ENCODE peak calls at places on chromosomes 16 and 17, in seven cellular contexts. M, C, K, D, I, G and B are unnamed samples.

GRCh38 chr16:52440248-52440647 is 106.7 kb downstream of the TOX3 start:
- DNase-seq in M (no peak), C (no peak), K (no peak), D (no peak), I (no peak), G (no peak), B (no peak)

GRCh38 chr17:2929881-2930533 is 133.4 kb downstream of the OR1D5 start:
- DNase-seq in M (peak), C (peak), K (peak), D (peak), I (peak), G (no peak), B (peak)

GRCh38 chr17:57672205-57672632 is 72.9 kb downstream of the CCDC182 start:
- DNase-seq in M (no peak), C (no peak), K (peak), D (no peak), I (no peak), G (no peak), B (no peak)

GRCh38 chr17:42407289-42407836 is 15.7 kb downstream of the CAVIN1 start:
- DNase-seq in M (peak), C (peak), K (peak), D (no peak), I (peak), G (no peak), B (peak)

GRCh38 chr17:74361613-74362391 is at the start of gene BTBD17:
- DNase-seq in M (no peak), C (peak), K (peak), D (no peak), I (peak), G (no peak), B (no peak)

GRCh38 chr17:82091264-82092066 is 6.6 kb downstream of the FASN start:
- DNase-seq in M (no peak), C (no peak), K (no peak), D (no peak), I (no peak), G (no peak), B (no peak)

GRCh38 chr16:49465661-49466528 is 92.3 kb downstream of the C16orf78 start:
- DNase-seq in M (no peak), C (no peak), K (no peak), D (no peak), I (no peak), G (no peak), B (no peak)

GRCh38 chr16:82651921-82652601 is 25.3 kb downstream of the CDH13 start:
- DNase-seq in M (no peak), C (no peak), K (no peak), D (no peak), I (no peak), G (peak), B (no peak)

GRCh38 chr16:12679660-12680272 is 123.9 kb downstream of the CPPED1 start:
- DNase-seq in M (no peak), C (no peak), K (no peak), D (no peak), I (no peak), G (no peak), B (no peak)

GRCh38 chr17:29165800-29166506 is 14.2 kb downstream of the MYO18A start:
- DNase-seq in M (no peak), C (no peak), K (no peak), D (no peak), I (no peak), G (no peak), B (no peak)

GRCh38 chr16:64910351-64910750 is 211.5 kb downstream of the CDH11 start:
- DNase-seq in M (no peak), C (no peak), K (no peak), D (peak), I (no peak), G (no peak), B (no peak)

GRCh38 chr16:82260212-82260795 is 90.3 kb upstream of the MPHOSPH6 start:
- DNase-seq in M (no peak), C (no peak), K (no peak), D (no peak), I (no peak), G (no peak), B (no peak)

GRCh38 chr17:72539981-72540897 is 419.4 kb downstream of the SOX9 start:
- DNase-seq in M (peak), C (peak), K (peak), D (no peak), I (peak), G (no peak), B (peak)

GRCh38 chr17:13415877-13416416 is 185.8 kb downstream of the HS3ST3A1 start:
- DNase-seq in M (no peak), C (peak), K (peak), D (no peak), I (peak), G (no peak), B (no peak)
- TF ChIP-seq TAF1 in M (no peak), C (peak), K (no peak), D (no peak), I (no peak), G (no peak), B (no peak)

DNA sequence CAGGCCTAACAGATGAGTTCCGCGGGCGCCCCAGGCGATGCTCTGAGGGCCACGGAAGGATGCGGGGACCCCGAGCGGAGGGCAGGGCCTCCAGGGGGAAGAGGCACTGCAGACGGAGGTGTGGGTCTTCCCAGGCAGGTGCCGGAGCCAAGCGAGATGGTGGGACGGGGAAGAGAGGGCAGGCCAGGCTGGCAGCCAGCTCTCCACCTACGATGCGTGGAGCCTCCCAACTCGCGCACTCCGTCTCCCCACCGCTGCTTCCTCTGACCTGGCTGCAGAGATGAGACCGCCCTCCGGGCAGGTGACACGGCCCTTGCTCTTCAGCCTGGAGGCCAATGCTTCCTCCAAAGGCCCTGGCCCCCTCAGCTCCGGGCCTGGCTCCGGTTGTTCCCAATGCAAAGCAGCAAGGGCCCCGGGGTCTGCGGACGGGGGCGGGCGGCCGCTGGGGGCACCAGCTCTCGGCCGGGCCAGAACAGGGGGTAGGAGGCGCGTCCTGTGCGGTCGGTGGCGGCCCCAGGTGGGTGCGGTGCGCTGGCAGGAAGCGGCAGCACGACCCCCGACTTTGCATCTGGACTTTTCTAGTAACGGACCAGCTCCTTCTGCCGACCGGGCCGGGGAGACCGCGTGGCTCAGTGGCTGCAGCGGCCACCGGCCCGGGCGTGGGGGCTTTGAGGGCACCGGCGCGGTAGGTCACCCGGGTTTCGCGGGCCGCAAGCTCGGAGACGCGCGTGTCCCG is 1.5 kb upstream of the SOX8 start:
- DNase-seq in M (no peak), C (no peak), K (peak), D (no peak), I (no peak), G (no peak), B (no peak)
- TF ChIP-seq TAF1 in M (no peak), C (no peak), K (no peak), D (no peak), I (no peak), G (no peak), B (no peak)

GRCh38 chr17:77142689-77143088 is 1.9 kb downstream of the SEC14L1 start:
- DNase-seq in M (no peak), C (no peak), K (no peak), D (no peak), I (no peak), G (no peak), B (no peak)

GRCh38 chr17:77140878-77141767 is at the start of gene SEC14L1:
- DNase-seq in M (no peak), C (peak), K (peak), D (peak), I (peak), G (no peak), B (no peak)

GRCh38 chr17:77141846-77142449 is 1.2 kb downstream of the SEC14L1 start:
- DNase-seq in M (no peak), C (no peak), K (no peak), D (no peak), I (no peak), G (no peak), B (no peak)

GRCh38 chr17:77143306-77143705 is 2.5 kb downstream of the SEC14L1 start:
- DNase-seq in M (no peak), C (no peak), K (no peak), D (no peak), I (no peak), G (no peak), B (no peak)

GRCh38 chr17:77140166-77140877 is 447 bp upstream of the SEC14L1 start:
- DNase-seq in M (peak), C (peak), K (peak), D (peak), I (peak), G (peak), B (peak)
- TF ChIP-seq TAF1 in M (peak), C (peak), K (peak), D (peak), I (peak), G (peak), B (peak)

DNA sequence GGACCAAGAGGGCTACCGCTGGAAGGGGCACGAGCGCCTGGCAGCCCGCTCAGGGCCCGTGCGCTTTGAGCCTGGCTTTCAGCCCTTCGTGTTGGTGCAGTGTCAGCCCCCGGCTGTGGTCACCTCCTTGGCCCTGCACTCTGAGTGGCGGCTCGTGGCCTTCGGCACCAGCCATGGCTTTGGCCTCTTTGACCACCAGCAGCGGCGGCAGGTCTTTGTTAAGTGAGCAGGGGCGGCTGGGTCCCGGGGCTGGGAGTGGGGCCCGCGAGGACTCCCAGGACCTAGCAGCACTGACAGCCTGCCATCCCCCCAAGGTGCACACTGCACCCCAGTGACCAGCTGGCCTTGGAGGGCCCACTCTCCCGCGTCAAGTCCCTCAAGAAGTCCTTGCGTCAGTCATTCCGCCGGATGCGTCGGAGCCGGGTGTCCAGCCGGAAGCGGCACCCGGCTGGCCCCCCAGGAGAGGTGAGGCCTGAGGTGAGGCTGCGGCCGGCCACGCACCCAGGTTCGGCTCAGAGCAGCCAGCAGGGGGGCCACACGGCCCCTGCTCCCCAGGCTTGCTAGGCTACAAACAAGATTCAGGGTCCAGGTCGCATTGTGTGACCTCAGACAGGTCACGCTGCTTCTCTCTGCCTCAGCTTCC is 17.4 kb upstream of the MYO15B start:
- DNase-seq in M (no peak), C (no peak), K (no peak), D (no peak), I (no peak), G (no peak), B (no peak)
- TF ChIP-seq TAF1 in M (no peak), C (no peak), K (no peak), D (no peak), I (no peak), G (no peak), B (no peak)

GRCh38 chr16:3022697-3023414 is 886 bp downstream of the HCFC1R1 start:
- DNase-seq in M (no peak), C (no peak), K (no peak), D (no peak), I (no peak), G (no peak), B (no peak)
- TF ChIP-seq TAF1 in M (no peak), C (no peak), K (no peak), D (no peak), I (no peak), G (no peak), B (no peak)

DNA sequence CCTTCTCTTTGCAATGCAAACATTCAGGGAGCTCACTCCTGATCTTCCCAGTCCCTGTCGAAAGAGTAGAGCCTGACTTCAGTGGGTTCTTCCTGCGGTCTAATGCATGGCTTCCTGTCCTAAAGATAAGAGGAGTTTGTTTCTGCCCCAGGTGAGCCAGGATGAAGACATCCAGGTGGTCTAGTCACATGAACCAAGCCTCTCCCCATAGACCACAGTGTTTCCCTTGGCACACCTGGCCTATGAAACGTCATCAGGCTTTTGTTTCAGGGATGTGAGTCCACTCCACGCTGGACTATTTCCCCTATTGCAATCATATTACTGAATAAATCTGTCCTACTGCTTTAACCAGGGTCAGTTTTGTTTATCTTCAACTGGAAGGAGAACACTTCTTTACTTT is 21.1 kb downstream of the CES1 start:
- DNase-seq in M (no peak), C (no peak), K (no peak), D (no peak), I (no peak), G (no peak), B (no peak)
- TF ChIP-seq TAF1 in M (no peak), C (no peak), K (no peak), D (no peak), I (no peak), G (no peak), B (no peak)

DNA sequence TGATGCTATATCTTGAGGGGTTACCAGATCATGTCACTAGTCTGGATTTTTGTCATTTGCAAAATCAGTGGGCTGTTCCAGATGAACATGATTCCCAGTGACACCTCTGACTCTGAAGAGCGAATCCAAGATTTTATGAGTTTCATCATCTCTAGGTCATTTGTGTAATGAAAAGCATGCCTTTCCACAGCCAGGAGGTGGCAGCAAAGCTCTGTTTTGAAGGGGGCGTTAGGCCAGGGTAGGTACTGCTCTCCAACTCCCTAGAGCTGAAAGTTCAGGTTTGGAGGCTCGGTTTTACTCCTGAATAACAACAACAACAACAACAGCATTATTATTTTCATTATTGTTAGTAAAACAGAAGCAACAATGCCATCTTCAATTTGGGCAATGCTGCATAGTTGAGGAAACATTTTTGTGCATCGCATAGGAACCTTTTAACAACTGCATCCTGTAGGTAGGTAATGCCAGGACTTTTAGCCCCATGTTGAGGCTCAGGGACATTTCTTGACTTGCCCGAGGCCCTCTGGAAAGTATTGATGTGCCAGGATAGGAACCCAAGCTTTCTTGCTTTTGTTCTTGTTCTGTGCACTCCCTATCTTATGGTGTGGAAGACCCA is 77.0 kb downstream of the MYH13 start:
- DNase-seq in M (peak), C (peak), K (peak), D (peak), I (peak), G (peak), B (no peak)
- TF ChIP-seq TAF1 in M (no peak), C (no peak), K (no peak), D (no peak), I (no peak), G (no peak), B (no peak)

GRCh38 chr17:76265624-76266243 is 586 bp downstream of the UBALD2 start:
- DNase-seq in M (no peak), C (no peak), K (peak), D (no peak), I (peak), G (no peak), B (no peak)
- TF ChIP-seq TAF1 in M (peak), C (peak), K (peak), D (peak), I (peak), G (no peak), B (no peak)

GRCh38 chr16:80084163-80084562 is 456.6 kb upstream of the DYNLRB2 start:
- DNase-seq in M (no peak), C (no peak), K (no peak), D (no peak), I (no peak), G (no peak), B (no peak)

GRCh38 chr16:80084614-80085013 is 456.2 kb upstream of the DYNLRB2 start:
- DNase-seq in M (no peak), C (peak), K (no peak), D (peak), I (peak), G (no peak), B (no peak)

GRCh38 chr16:80085606-80086005 is 455.2 kb upstream of the DYNLRB2 start:
- DNase-seq in M (no peak), C (no peak), K (no peak), D (no peak), I (no peak), G (no peak), B (no peak)

GRCh38 chr16:80081851-80082250 is 458.9 kb upstream of the DYNLRB2 start:
- DNase-seq in M (no peak), C (no peak), K (no peak), D (no peak), I (no peak), G (no peak), B (no peak)

GRCh38 chr16:80080287-80080851 is 460.4 kb upstream of the DYNLRB2 start:
- DNase-seq in M (no peak), C (no peak), K (no peak), D (no peak), I (no peak), G (no peak), B (no peak)
- TF ChIP-seq TAF1 in M (no peak), C (no peak), K (no peak), D (no peak), I (no peak), G (no peak), B (no peak)